ENCODE peak calls at places on chromosomes 16 and 17, in four cellular contexts. T is heart right ventricle, F is HCT116, J is progenitor cell of endocrine pancreas. Z is an unnamed sample.

GRCh38 chr16:88487920-88488842 is 35.1 kb downstream of the ZFPM1 start:
- DNase-seq in T (no peak), F (no peak), J (peak), Z (no peak)

GRCh38 chr16:82033683-82034300 is 1.3 kb upstream of the HSD17B2 start:
- DNase-seq in T (no peak), F (no peak), J (no peak), Z (no peak)

GRCh38 chr17:49390548-49391324 is 23.9 kb downstream of the PHB1 start:
- DNase-seq in T (no peak), F (no peak), J (no peak), Z (no peak)

GRCh38 chr17:36740157-36740556 is 138.8 kb downstream of the MRM1 start:
- DNase-seq in T (no peak), F (no peak), J (no peak), Z (no peak)

GRCh38 chr17:8147805-8148404 is 4.3 kb downstream of the PER1 start:
- DNase-seq in T (no peak), F (no peak), J (no peak), Z (no peak)

GRCh38 chr16:48997081-48997615 is 284.5 kb downstream of the CBLN1 start:
- DNase-seq in T (no peak), F (no peak), J (no peak), Z (no peak)

GRCh38 chr16:65024649-65025243 is 97.1 kb downstream of the CDH11 start:
- DNase-seq in T (no peak), F (no peak), J (no peak), Z (no peak)

GRCh38 chr16:78094166-78094565 is 5.3 kb upstream of the WWOX start:
- DNase-seq in T (no peak), F (no peak), J (no peak), Z (no peak)

GRCh38 chr16:68200120-68200783 is 35.7 kb downstream of the ESRP2 start:
- DNase-seq in T (no peak), F (no peak), J (no peak), Z (no peak)

GRCh38 chr17:50260501-50260911 is 13.8 kb upstream of the TMEM92 start:
- DNase-seq in T (no peak), F (no peak), J (no peak), Z (peak)

GRCh38 chr17:31596382-31597323 is 205.2 kb downstream of the RAB11FIP4 start:
- DNase-seq in T (peak), F (peak), J (no peak), Z (peak)

GRCh38 chr16:10180771-10181163 is 1.5 kb downstream of the GRIN2A start:
- DNase-seq in T (peak), F (no peak), J (peak), Z (peak)

GRCh38 chr16:81532491-81533174 is 88.0 kb downstream of the CMIP start:
- DNase-seq in T (no peak), F (no peak), J (no peak), Z (no peak)

GRCh38 chr17:8892338-8892690 is 24.8 kb upstream of the PIK3R6 start:
- DNase-seq in T (no peak), F (no peak), J (no peak), Z (no peak)

GRCh38 chr16:6725634-6726331 is 606.9 kb upstream of the RBFOX1 start:
- DNase-seq in T (no peak), F (no peak), J (no peak), Z (no peak)

GRCh38 chr17:16512011-16512410 is 20.0 kb upstream of the LRRC75A start:
- DNase-seq in T (no peak), F (no peak), J (no peak), Z (no peak)

GRCh38 chr17:4230142-4230541 is 33.6 kb downstream of the ANKFY1 start:
- DNase-seq in T (peak), F (peak), J (no peak), Z (no peak)

GRCh38 chr17:21190078-21190477 is 23.9 kb downstream of the TMEM11 start:
- DNase-seq in T (no peak), F (no peak), J (no peak), Z (no peak)

GRCh38 chr16:89319883-89320716 is 102.6 kb downstream of the ZNF778 start:
- DNase-seq in T (no peak), F (no peak), J (no peak), Z (peak)

GRCh38 chr17:49878931-49879330 is 31.1 kb upstream of the TAC4 start:
- DNase-seq in T (no peak), F (no peak), J (no peak), Z (no peak)

GRCh38 chr17:50145532-50146229 is 4.8 kb downstream of the PPP1R9B start:
- DNase-seq in T (no peak), F (no peak), J (no peak), Z (no peak)

GRCh38 chr17:40358323-40359038 is 6.1 kb downstream of the GJD3 start:
- DNase-seq in T (peak), F (peak), J (peak), Z (peak)

GRCh38 chr17:5236871-5237540 is 2.3 kb upstream of the SCIMP start:
- DNase-seq in T (no peak), F (no peak), J (no peak), Z (no peak)

GRCh38 chr16:2009791-2010510 is at the start of gene ZNF598:
- DNase-seq in T (peak), F (peak), J (peak), Z (peak)

GRCh38 chr17:59287887-59288286 is 43.6 kb upstream of the YPEL2 start:
- DNase-seq in T (no peak), F (no peak), J (no peak), Z (no peak)

GRCh38 chr17:80877095-80877828 is 114.4 kb upstream of the CHMP6 start:
- DNase-seq in T (no peak), F (no peak), J (no peak), Z (no peak)

GRCh38 chr17:1019451-1019850 is 22.5 kb downstream of the TIMM22 start:
- DNase-seq in T (peak), F (no peak), J (no peak), Z (no peak)

GRCh38 chr16:25106567-25107465 is 4.7 kb upstream of the LCMT1 start:
- DNase-seq in T (peak), F (peak), J (peak), Z (peak)
- TF ChIP-seq CTCF in T (peak), F (peak), J (peak), Z (no peak)

GRCh38 chr16:30395155-30395991 is at the start of gene ZNF48:
- DNase-seq in T (peak), F (peak), J (peak), Z (peak)
- TF ChIP-seq CTCF in T (peak), F (no peak), J (peak), Z (peak)

GRCh38 chr17:46061435-46061834 is 62.4 kb downstream of the STH start:
- DNase-seq in T (no peak), F (peak), J (no peak), Z (no peak)
- TF ChIP-seq CTCF in T (peak), F (peak), J (peak), Z (peak)

GRCh38 chr17:42520540-42520951 is 15.5 kb upstream of the NAGLU start:
- DNase-seq in T (no peak), F (no peak), J (no peak), Z (no peak)
- TF ChIP-seq CTCF in T (peak), F (peak), J (peak), Z (no peak)

DNA sequence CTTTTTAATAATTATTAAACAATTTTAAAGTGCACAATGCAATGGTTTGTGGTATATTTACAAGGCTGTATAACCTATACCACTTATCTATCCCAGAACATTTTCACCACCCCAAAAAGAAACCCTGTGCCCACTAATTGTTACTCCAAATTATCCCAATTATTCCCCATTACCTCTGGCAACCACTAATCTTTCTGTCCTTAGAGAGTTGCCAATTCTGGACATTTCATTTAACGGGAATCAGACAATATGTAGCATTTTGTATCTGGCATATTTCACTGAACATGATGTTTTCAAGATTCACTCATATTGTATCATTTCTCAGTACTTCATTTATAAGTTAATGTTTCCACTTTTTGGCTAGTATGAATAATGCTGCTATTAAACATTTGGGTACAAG is 103.1 kb upstream of the NACA2 start:
- DNase-seq in T (no peak), F (no peak), J (no peak), Z (no peak)
- TF ChIP-seq CTCF in T (no peak), F (no peak), J (no peak), Z (no peak)

DNA sequence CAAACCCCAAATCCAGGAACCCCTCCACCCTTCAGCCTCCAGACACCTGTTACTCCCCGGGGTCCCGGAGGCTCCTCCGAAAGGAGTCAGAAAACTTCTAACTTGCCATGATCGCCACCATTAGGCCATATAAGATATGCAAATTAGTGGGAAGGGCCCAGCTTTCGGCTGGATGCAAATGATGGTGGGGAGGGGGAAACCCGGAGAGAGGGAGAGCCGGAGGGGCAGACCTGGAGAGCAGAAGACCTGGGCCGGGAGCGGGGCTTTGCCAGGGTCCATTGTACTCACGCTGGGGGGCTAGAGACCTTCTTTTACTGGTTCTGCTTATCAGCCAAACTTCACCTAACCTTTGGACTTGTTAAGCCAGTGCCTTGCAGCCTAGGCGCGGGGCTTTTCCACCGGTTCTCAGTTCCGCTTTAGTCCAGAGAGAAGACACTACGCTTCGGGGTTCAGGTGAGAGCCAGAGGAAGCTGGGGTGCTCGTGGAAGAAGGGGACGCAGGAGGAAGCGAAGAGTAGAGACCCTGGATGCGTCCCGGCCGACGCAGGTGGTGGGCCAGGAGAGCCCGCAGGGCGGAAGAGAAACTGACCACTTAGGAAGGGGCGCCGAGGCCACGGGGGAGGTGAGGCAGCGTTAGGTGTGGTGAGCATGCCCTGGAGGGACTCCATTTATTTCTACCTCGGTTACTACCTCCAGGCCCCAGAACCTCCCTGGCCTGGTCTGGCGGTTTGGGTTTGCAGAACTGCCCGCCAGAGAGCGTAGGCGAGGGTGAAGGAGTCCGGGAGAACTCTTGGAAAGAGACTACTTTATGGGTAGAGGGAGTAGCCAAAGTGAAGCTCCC is at the start of gene HNF1B:
- DNase-seq in T (no peak), F (no peak), J (peak), Z (no peak)
- TF ChIP-seq CTCF in T (no peak), F (no peak), J (no peak), Z (no peak)

DNA sequence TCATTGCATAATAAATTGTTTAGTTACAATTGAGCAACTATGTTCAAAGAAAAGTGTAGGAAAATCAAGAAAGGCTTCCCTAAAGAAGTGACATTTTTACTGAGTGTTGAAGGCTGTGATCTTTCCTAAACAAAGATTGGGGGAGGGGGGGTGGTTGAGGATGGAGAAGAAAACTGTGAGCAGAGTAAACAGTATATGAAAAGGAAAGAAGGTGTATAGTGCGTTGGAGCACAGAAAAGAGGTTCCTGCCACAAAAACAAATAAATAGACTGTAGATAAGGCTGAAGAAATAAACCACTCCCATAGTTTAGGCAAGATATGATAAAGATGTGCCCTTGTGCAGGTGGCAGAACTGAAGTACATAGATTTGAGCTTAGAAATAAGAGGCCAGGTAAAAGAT is 8.5 kb downstream of the ABCA10 start:
- DNase-seq in T (no peak), F (no peak), J (no peak), Z (no peak)
- TF ChIP-seq CTCF in T (no peak), F (no peak), J (no peak), Z (no peak)

DNA sequence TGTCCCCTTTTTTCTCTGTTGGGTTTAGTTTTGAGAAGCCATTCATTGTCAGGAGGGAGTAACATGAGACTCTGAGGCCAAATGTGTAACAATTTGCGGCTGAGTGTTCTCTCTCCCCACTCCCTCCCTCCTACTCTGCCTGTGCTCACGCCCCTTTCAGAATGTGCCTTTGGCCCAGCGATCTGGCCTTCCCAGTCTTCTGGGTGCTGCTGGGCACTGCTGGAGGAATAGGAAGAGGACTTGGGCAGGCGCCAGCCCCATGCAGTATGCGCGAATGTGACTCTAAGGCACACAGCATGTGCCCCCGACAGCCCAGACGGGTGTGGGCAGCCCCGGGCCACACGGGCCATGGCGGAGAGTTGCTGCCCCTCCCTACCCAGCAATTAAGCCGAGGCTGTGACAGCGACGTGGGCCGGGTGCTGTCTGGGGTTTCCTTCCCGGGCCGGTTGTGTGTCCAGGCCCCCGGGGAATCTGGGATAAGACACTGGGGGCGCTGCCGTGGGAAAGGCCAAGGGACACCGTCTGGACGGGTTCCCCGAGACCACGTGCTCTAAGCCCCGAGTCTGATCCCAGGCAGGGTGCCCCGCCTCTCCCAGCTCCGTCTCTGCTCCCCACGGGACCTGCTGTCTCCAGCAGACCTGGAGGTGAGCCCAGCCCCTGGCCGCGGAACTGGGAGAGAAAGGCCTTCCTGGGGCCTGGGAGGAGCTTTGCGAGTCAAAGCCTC is 92.4 kb downstream of the IRX3 start:
- DNase-seq in T (peak), F (no peak), J (no peak), Z (no peak)
- TF ChIP-seq CTCF in T (no peak), F (peak), J (no peak), Z (peak)

GRCh38 chr17:61659437-61659836 is 68.4 kb upstream of the NACA2 start:
- DNase-seq in T (no peak), F (no peak), J (no peak), Z (no peak)
- TF ChIP-seq CTCF in T (no peak), F (no peak), J (no peak), Z (no peak)

Z was measured in glutamatergic neuron.